ENCODE peak calls at places on chromosomes 2 and 18, in four cellular contexts. L, U, B and R are unnamed samples.

GRCh38 chr18:29164993-29165599 is 988.2 kb upstream of the CDH2 start:
- DNase-seq in U (no peak), L (peak; percentile 13), B (peak; percentile 38), R (peak; percentile 73)

GRCh38 chr2:80293026-80293425 is 11.5 kb downstream of the LRRTM1 start:
- DNase-seq in B (no peak), L (no peak), U (no peak), R (no peak)

GRCh38 chr2:105328281-105329196 is 996 bp downstream of the TGFBRAP1 start:
- DNase-seq in U (peak; percentile 45), B (no peak), L (peak; percentile 39), R (no peak)

GRCh38 chr2:98759338-98759737 is 28.4 kb upstream of the MGAT4A start:
- DNase-seq in U (no peak), B (no peak), L (no peak), R (no peak)

GRCh38 chr2:26685943-26686839 is 6.3 kb upstream of the KCNK3 start:
- DNase-seq in L (no peak), U (no peak), B (no peak), R (no peak)

GRCh38 chr2:82748653-82749052 is 1710.4 kb downstream of the SUCLG1 start:
- DNase-seq in U (no peak), L (no peak), B (no peak), R (no peak)

GRCh38 chr2:44974064-44974715 is 32.7 kb downstream of the SIX3 start:
- DNase-seq in L (peak; percentile 52), U (peak; percentile 68), B (peak; percentile 73), R (no peak)

GRCh38 chr18:44229693-44230108 is 451.0 kb upstream of the SETBP1 start:
- DNase-seq in U (no peak), B (no peak), L (no peak), R (no peak)

GRCh38 chr2:73081181-73081671 is 9.7 kb upstream of the SFXN5 start:
- DNase-seq in B (no peak), L (no peak), U (no peak), R (no peak)

GRCh38 chr2:193461431-193461946 is 1266.8 kb upstream of the TMEFF2 start:
- DNase-seq in L (no peak), B (no peak), U (no peak), R (no peak)

GRCh38 chr18:76496200-76496890 is 1.3 kb upstream of the ZNF516 start:
- DNase-seq in L (peak; percentile 22), U (peak; percentile 33), B (no peak), R (no peak)

GRCh38 chr2:42933824-42934254 is 141.5 kb upstream of the HAAO start:
- DNase-seq in L (no peak), U (no peak), B (no peak), R (no peak)

GRCh38 chr2:227889336-227889735 is 17.9 kb downstream of the DAW1 start:
- DNase-seq in L (no peak), U (no peak), B (no peak), R (no peak)

GRCh38 chr2:212686285-212686895 is 147.8 kb upstream of the ERBB4 start:
- DNase-seq in U (peak; percentile 45), B (peak; percentile 44), L (peak; percentile 49), R (peak; percentile 33)

GRCh38 chr2:232444409-232445148 is 11.4 kb upstream of the ALPI start:
- DNase-seq in L (peak; percentile 56), B (peak; percentile 56), U (peak; percentile 59), R (peak; percentile 27)

GRCh38 chr18:58965930-58966662 is 101.4 kb downstream of the ZNF532 start:
- DNase-seq in L (no peak), B (no peak), U (no peak), R (no peak)

GRCh38 chr2:26711457-26712155 is 19.1 kb downstream of the KCNK3 start:
- DNase-seq in L (no peak), B (no peak), U (no peak), R (no peak)

GRCh38 chr2:113117594-113118262 is 9.7 kb upstream of the IL1RN start:
- DNase-seq in L (no peak), B (no peak), U (peak; percentile 62), R (no peak)

GRCh38 chr18:59783138-59783537 is 85.9 kb upstream of the CCBE1 start:
- DNase-seq in L (peak; percentile 72), U (peak; percentile 31), B (peak; percentile 85), R (peak; percentile 47)

GRCh38 chr2:232493701-232494426 is 6.2 kb upstream of the ECEL1 start:
- DNase-seq in B (no peak), U (no peak), L (no peak), R (no peak)

GRCh38 chr2:48414980-48415764 is 114.8 kb upstream of the STON1 start:
- DNase-seq in U (no peak), B (no peak), L (peak; percentile 79), R (no peak)

GRCh38 chr2:190767821-190768220 is 112.8 kb upstream of the GLS start:
- DNase-seq in L (no peak), U (no peak), B (no peak), R (no peak)

GRCh38 chr2:209579236-209579749 is 155.4 kb downstream of the MAP2 start:
- DNase-seq in L (no peak), U (no peak), B (no peak), R (no peak)

GRCh38 chr2:35651688-35652323 is 703.8 kb upstream of the CRIM1 start:
- DNase-seq in U (no peak), B (no peak), L (peak; percentile 34), R (no peak)

GRCh38 chr18:13211537-13211936 is 7.0 kb upstream of the LDLRAD4 start:
- DNase-seq in B (no peak), L (no peak), U (no peak), R (no peak)
- TF ChIP-seq TCF7L2 in B (no peak), L (no peak), U (no peak), R (no peak)

DNA sequence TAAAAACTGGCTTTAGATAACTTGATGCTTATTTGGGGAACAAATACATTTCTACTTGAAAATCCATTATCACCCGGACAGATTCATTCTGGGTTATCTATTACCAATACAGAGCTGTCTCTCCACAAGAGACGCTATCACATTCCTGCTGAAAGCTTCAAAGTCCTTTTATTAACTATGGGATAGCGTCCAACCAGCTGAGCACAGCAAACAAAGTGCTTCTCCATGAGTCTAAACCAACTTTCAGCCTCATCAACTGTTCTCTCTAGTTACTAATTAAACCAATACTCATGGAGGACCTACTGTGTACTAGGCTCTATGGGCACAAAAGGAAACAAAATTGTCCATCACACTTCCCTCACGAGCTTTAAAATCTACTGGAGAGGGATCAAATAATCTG is 132.8 kb downstream of the L3MBTL4 start:
- DNase-seq in L (peak; percentile 85), B (no peak), U (no peak), R (no peak)
- TF ChIP-seq CTCF in L (peak; percentile 45), B (no peak), U (no peak), R (no peak)

GRCh38 chr2:31304831-31305230 is 70.9 kb downstream of the EHD3 start:
- DNase-seq in U (no peak), L (no peak), B (no peak), R (no peak)
- TF ChIP-seq TCF7L2 in U (no peak), L (no peak), B (no peak), R (no peak)

GRCh38 chr18:35497006-35497333 is 790 bp downstream of the INO80C start:
- DNase-seq in B (no peak), L (no peak), U (peak; percentile 60), R (no peak)
- TF ChIP-seq CTCF in B (no peak), L (no peak), U (no peak), R (no peak)

GRCh38 chr18:48022531-48023330 is 92.3 kb upstream of the SMAD2 start:
- DNase-seq in U (peak; percentile 61), B (peak; percentile 62), L (peak; percentile 59), R (no peak)
- TF ChIP-seq TCF7L2 in U (no peak), B (no peak), L (no peak), R (no peak)

DNA sequence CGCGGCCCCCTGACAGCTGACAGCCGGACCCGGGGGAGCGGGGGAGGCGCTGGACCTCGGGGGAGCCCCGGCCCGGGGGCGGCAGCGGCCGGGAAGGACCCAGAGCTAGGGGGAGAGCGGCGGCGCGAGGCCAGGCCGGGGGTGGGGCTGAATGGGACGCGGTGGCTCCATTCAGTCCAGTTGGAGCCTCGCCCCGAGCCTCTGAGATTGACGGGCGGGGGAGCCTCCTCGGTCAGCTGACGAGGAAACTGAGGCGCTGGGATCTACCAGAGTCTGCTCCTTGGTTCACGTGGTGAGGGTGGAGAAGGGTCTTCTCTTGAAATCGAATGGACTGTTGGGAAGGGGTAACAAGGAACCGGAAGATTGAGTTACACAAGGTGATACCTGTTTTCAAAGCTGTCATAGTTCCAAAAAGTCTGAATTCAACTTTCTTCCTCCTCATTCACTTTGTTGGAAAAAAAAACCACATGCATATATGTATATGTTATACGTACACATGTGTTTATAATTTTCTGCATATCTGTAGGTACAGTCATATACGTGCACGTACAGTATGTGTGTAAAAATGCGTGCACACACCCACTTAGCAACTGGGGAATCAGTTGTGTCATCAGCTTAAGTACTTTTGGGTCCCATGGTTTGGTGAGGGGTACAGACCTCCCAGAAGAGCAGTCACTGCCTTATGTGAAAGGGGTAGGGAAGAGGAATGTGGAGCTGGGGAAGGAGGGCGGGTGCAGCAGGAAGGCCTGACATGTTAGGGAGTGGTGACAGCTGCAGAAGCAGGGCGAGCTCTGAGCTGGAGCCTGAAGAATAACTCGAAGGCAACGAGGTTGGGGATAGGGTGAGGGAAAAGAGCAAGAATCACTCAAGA is 628 bp downstream of the PPP1R7 start:
- DNase-seq in L (no peak), B (no peak), U (no peak), R (no peak)
- TF ChIP-seq CTCF in L (no peak), B (no peak), U (no peak), R (no peak)

GRCh38 chr2:144404621-144405312 is 115.2 kb downstream of the ZEB2 start:
- DNase-seq in B (no peak), L (no peak), U (no peak), R (no peak)

GRCh38 chr2:144406111-144406788 is 113.7 kb downstream of the ZEB2 start:
- DNase-seq in U (no peak), L (no peak), B (no peak), R (no peak)

GRCh38 chr2:144402282-144402681 is 117.6 kb downstream of the ZEB2 start:
- DNase-seq in B (no peak), U (no peak), L (no peak), R (no peak)

GRCh38 chr2:144405313-144405710 is 114.6 kb downstream of the ZEB2 start:
- DNase-seq in B (no peak), L (no peak), U (no peak), R (no peak)

DNA sequence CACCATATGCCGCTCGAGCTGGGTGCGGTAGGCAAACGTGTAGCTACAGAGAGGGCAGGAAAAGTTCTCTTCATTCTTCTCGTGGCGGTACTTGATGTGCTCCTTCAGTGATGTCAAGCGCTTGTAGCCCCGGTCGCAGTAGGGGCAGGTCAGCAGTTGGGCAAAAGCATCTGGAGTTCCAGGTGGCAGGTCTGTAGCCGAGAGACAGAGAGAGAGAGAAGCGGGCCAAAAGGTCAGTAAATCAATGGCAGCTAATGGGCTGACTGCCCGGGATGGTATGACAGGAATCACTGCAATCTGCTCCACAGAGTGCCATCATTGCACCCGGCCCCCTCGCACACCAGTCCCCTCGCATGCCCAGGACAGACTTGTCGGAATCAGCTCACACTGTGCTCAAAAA is 116.0 kb downstream of the ZEB2 start:
- DNase-seq in L (peak; percentile 7), B (no peak), U (no peak), R (no peak)
- TF ChIP-seq TCF7L2 in L (no peak), B (no peak), U (no peak), R (no peak)